ENCODE peak calls at places on chromosomes 2 and 18, in seven cellular contexts. J, X, D, W, M, F and S are unnamed samples.

GRCh38 chr2:128591022-128591840 is 272.6 kb upstream of the HS6ST1 start:
- DNase-seq in J (no peak), X (no peak), D (no peak), W (no peak), M (no peak), F (no peak), S (no peak)

GRCh38 chr2:177783835-177784448 is 288.6 kb downstream of the PDE11A start:
- DNase-seq in J (no peak), X (peak; percentile 70), D (no peak), W (no peak), M (no peak), F (no peak), S (no peak)

GRCh38 chr2:58427572-58428285 is 186.6 kb upstream of the FANCL start:
- DNase-seq in J (no peak), X (peak; percentile 16), D (peak; percentile 42), W (no peak), M (no peak), F (peak; percentile 55), S (no peak)

GRCh38 chr2:11771971-11772615 is 25.7 kb downstream of the LPIN1 start:
- DNase-seq in J (peak; percentile 8), X (no peak), D (no peak), W (no peak), M (no peak), F (no peak), S (no peak)

GRCh38 chr2:235845245-235845644 is 322.9 kb downstream of the GBX2 start:
- DNase-seq in J (no peak), X (no peak), D (no peak), W (no peak), M (no peak), F (no peak), S (no peak)

GRCh38 chr2:190178066-190178722 is 115.7 kb upstream of the MSTN start:
- DNase-seq in J (no peak), X (no peak), D (no peak), W (no peak), M (no peak), F (no peak), S (no peak)

GRCh38 chr2:235827585-235827992 is 333.7 kb downstream of the AGAP1 start:
- DNase-seq in J (no peak), X (peak; percentile 33), D (peak; percentile 47), W (no peak), M (peak; percentile 78), F (no peak), S (no peak)

GRCh38 chr2:44943031-44943692 is 1.7 kb downstream of the SIX3 start:
- DNase-seq in J (no peak), X (no peak), D (no peak), W (no peak), M (no peak), F (no peak), S (no peak)

GRCh38 chr2:65366595-65367125 is 65.7 kb downstream of the SPRED2 start:
- DNase-seq in J (no peak), X (peak; percentile 90), D (peak; percentile 97), W (no peak), M (peak; percentile 34), F (no peak), S (no peak)

GRCh38 chr2:69686855-69687254 is 43.3 kb upstream of the AAK1 start:
- DNase-seq in J (no peak), X (no peak), D (no peak), W (no peak), M (no peak), F (no peak), S (no peak)

GRCh38 chr2:240836781-240837467 is 16.9 kb upstream of the KIF1A start:
- DNase-seq in J (peak; percentile 51), X (peak; percentile 73), D (no peak), W (no peak), M (peak; percentile 69), F (peak; percentile 65), S (no peak)

GRCh38 chr2:186771850-186772463 is 77.0 kb downstream of the ZSWIM2 start:
- DNase-seq in J (no peak), X (no peak), D (no peak), W (no peak), M (no peak), F (no peak), S (no peak)

GRCh38 chr18:63290456-63291200 is 28.9 kb downstream of the BCL2 start:
- DNase-seq in J (no peak), X (no peak), D (no peak), W (no peak), M (no peak), F (peak; percentile 76), S (no peak)